ENCODE peak calls at places on chromosome 3, in eight cellular contexts. P, E, Y, L, M, K, F and Z are unnamed samples.

GRCh38 chr3:57622362-57622761 is 25.2 kb upstream of the ARF4 start:
- DNase-seq in P (no peak), E (no peak), Y (no peak), L (no peak), M (no peak), K (no peak), F (no peak), Z (no peak)

GRCh38 chr3:47645551-47645950 is 66.9 kb upstream of the CSPG5 start:
- DNase-seq in P (peak; percentile 52), E (no peak), Y (peak; percentile 30), L (no peak), M (no peak), K (no peak), F (no peak), Z (no peak)

GRCh38 chr3:187533797-187534196 is 136.4 kb downstream of the SST start:
- DNase-seq in P (no peak), E (no peak), Y (no peak), L (no peak), M (no peak), K (no peak), F (no peak), Z (no peak)

GRCh38 chr3:127159547-127159946 is 33.4 kb upstream of the PRR23E start:
- DNase-seq in P (no peak), E (no peak), Y (no peak), L (no peak), M (peak; percentile 44), K (no peak), F (no peak), Z (no peak)

GRCh38 chr3:186219211-186219638 is 110.3 kb upstream of the ETV5 start:
- DNase-seq in P (no peak), E (no peak), Y (no peak), L (no peak), M (no peak), K (no peak), F (no peak), Z (no peak)

GRCh38 chr3:118666-119065 is 77.9 kb upstream of the CHL1 start:
- DNase-seq in P (no peak), E (no peak), Y (no peak), L (no peak), M (no peak), K (no peak), F (no peak), Z (no peak)

GRCh38 chr3:188533612-188534357 is 379.8 kb downstream of the LPP start:
- DNase-seq in P (peak; percentile 28), E (no peak), Y (no peak), L (peak; percentile 42), M (no peak), K (no peak), F (no peak), Z (no peak)

GRCh38 chr3:55676643-55677042 is 189.5 kb upstream of the WNT5A start:
- DNase-seq in P (peak; percentile 20), E (no peak), Y (no peak), L (no peak), M (no peak), K (peak; percentile 19), F (no peak), Z (no peak)

GRCh38 chr3:80767599-80767998 is 993.8 kb downstream of the GBE1 start:
- DNase-seq in P (no peak), E (peak; percentile 58), Y (no peak), L (no peak), M (no peak), K (no peak), F (no peak), Z (no peak)

GRCh38 chr3:153277029-153277428 is 115.0 kb downstream of the RAP2B start:
- DNase-seq in P (peak; percentile 40), E (no peak), Y (no peak), L (no peak), M (no peak), K (no peak), F (no peak), Z (no peak)

GRCh38 chr3:172221550-172221949 is 182.2 kb downstream of the FNDC3B start:
- DNase-seq in P (peak; percentile 93), E (no peak), Y (peak; percentile 92), L (no peak), M (no peak), K (no peak), F (no peak), Z (no peak)

GRCh38 chr3:150105886-150106612 is 135.4 kb upstream of the PFN2 start:
- DNase-seq in P (no peak), E (no peak), Y (no peak), L (peak; percentile 66), M (no peak), K (no peak), F (no peak), Z (no peak)

GRCh38 chr3:134650431-134651346 is at the start of gene KY:
- DNase-seq in P (peak; percentile 60), E (no peak), Y (peak; percentile 31), L (peak; percentile 37), M (peak; percentile 59), K (no peak), F (no peak), Z (peak; percentile 64)

GRCh38 chr3:142902356-142902755 is 13.5 kb upstream of the PCOLCE2 start:
- DNase-seq in P (peak; percentile 15), E (no peak), Y (no peak), L (no peak), M (no peak), K (no peak), F (no peak), Z (no peak)

GRCh38 chr3:76565496-76566210 is 474.2 kb upstream of the ROBO2 start:
- DNase-seq in P (no peak), E (no peak), Y (no peak), L (no peak), M (no peak), K (no peak), F (no peak), Z (no peak)

GRCh38 chr3:72754582-72754981 is 93.7 kb downstream of the SHQ1 start:
- DNase-seq in P (no peak), E (no peak), Y (no peak), L (no peak), M (no peak), K (no peak), F (no peak), Z (no peak)

GRCh38 chr3:115062009-115062408 is 85.1 kb downstream of the ZBTB20 start:
- DNase-seq in P (peak; percentile 24), E (no peak), Y (no peak), L (no peak), M (no peak), K (no peak), F (no peak), Z (no peak)

GRCh38 chr3:49839193-49839809 is 17.1 kb downstream of the TRAIP start:
- DNase-seq in P (peak; percentile 56), E (peak; percentile 82), Y (peak; percentile 39), L (peak; percentile 41), M (peak; percentile 66), K (peak; percentile 59), F (peak; percentile 80), Z (peak; percentile 91)

GRCh38 chr3:113051827-113052226 is 61.0 kb downstream of the GTPBP8 start:
- DNase-seq in P (peak; percentile 58), E (no peak), Y (peak; percentile 47), L (no peak), M (no peak), K (no peak), F (no peak), Z (peak; percentile 41)

GRCh38 chr3:14482271-14482721 is 57.8 kb downstream of the GRIP2 start:
- DNase-seq in P (no peak), E (peak; percentile 87), Y (no peak), L (no peak), M (no peak), K (no peak), F (no peak), Z (no peak)

GRCh38 chr3:55164191-55164590 is 236.3 kb upstream of the LRTM1 start:
- DNase-seq in P (no peak), E (no peak), Y (no peak), L (no peak), M (no peak), K (no peak), F (no peak), Z (no peak)

GRCh38 chr3:128945041-128945877 is 48.6 kb downstream of the CFAP92 start:
- DNase-seq in P (no peak), E (no peak), Y (no peak), L (no peak), M (no peak), K (no peak), F (no peak), Z (no peak)
- H3K27me3 ChIP-seq in P (peaks cover 6% of the 10 kb centered on the region), E (peaks cover 1% of the 10 kb centered on the region), Y (no peaks in the 10 kb centered on the region), L (no peaks in the 10 kb centered on the region), M (peaks cover 2% of the 10 kb centered on the region), K (no peaks in the 10 kb centered on the region), F (no peaks in the 10 kb centered on the region), Z (no peaks in the 10 kb centered on the region)

DNA sequence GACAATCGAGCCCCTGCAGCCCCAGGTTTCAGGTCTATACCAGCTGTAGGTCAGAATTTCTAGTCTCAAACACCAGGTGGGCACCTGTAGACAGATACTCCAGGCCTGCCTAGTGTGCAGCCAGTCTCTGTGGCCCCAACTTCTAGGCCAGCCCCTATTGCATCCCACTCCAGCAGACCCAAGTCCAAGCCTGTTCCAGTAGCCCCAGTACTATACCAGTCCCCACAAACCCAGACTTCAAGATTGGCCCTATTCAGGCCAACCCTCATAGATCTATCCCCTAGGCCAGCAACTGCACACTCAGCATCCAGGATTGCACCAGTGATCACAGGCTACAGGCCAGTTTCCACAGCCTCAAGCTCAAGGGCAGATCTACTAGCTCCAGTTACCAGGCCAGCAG is 344.0 kb downstream of the PYDC2 start:
- DNase-seq in P (no peak), E (no peak), Y (no peak), L (no peak), M (no peak), K (no peak), F (no peak), Z (no peak)
- H3K9me3 ChIP-seq in P (no peaks in the 10 kb centered on the region), E (no peaks in the 10 kb centered on the region), Y (peaks cover 11% of the 10 kb centered on the region), L (no peaks in the 10 kb centered on the region), M (no peaks in the 10 kb centered on the region), K (peaks cover 9% of the 10 kb centered on the region), F (no peaks in the 10 kb centered on the region), Z (no peaks in the 10 kb centered on the region)

DNA sequence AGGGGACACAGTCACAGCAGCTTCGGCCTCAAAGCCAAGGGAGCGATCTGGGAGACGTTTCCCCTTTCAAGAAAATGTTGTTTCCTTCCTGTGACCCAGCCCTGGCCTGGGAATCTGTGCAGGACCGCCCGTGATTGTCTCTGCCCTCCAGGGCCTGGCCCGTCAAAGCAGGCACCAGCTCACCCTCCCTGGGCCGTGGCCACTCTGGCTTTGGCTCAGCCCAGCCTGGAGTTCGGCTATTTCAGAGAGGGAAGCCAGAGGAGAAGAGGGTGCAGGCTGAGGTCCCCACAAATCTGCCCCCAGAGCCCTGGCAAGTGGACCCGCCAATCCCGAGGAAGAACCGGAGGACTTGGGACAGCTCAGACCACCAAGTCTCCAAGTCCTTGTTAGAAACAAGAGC is 12.7 kb downstream of the GATA2 start:
- DNase-seq in P (no peak), E (peak; percentile 31), Y (no peak), L (no peak), M (no peak), K (no peak), F (no peak), Z (no peak)
- H3K27me3 ChIP-seq in P (peaks cover 3% of the 10 kb centered on the region), E (no peaks in the 10 kb centered on the region), Y (peaks cover 54% of the 10 kb centered on the region), L (no peaks in the 10 kb centered on the region), M (no peaks in the 10 kb centered on the region), K (no peaks in the 10 kb centered on the region), F (peaks cover 44% of the 10 kb centered on the region), Z (peaks cover 36% of the 10 kb centered on the region)

GRCh38 chr3:118151164-118151563 is 883.5 kb downstream of the IGSF11 start:
- DNase-seq in P (no peak), E (no peak), Y (no peak), L (no peak), M (no peak), K (no peak), F (no peak), Z (no peak)

GRCh38 chr3:118144919-118145318 is 889.7 kb downstream of the IGSF11 start:
- DNase-seq in P (no peak), E (no peak), Y (no peak), L (no peak), M (no peak), K (no peak), F (no peak), Z (no peak)

GRCh38 chr3:118146658-118147375 is 887.8 kb downstream of the IGSF11 start:
- DNase-seq in P (no peak), E (no peak), Y (no peak), L (no peak), M (no peak), K (no peak), F (no peak), Z (no peak)
- H3K9me3 ChIP-seq in P (no peaks in the 10 kb centered on the region), E (no peaks in the 10 kb centered on the region), Y (peaks cover 3% of the 10 kb centered on the region), L (no peaks in the 10 kb centered on the region), M (no peaks in the 10 kb centered on the region), K (no peaks in the 10 kb centered on the region), F (peaks cover 3% of the 10 kb centered on the region), Z (peaks cover 5% of the 10 kb centered on the region)